ENCODE peak calls at places on chromosomes 5 and 9, in ten cellular contexts. C is uterus, E is IMR-90, G is esophagus squamous epithelium, J is stomach, T is right lobe of liver, F is heart left ventricle, L is testis, U is ovary, B is adrenal gland. S is an unnamed sample. For H3K27me3, the result is how much of the 10 kb centered on the place peaks cover.

GRCh38 chr5:149134778-149135169 is 6.5 kb upstream of the ABLIM3 start:
- DNase-seq in C (no peak), E (no peak), G (no peak), J (no peak), T (no peak), F (no peak), L (no peak), U (no peak), B (no peak), S (no peak)

GRCh38 chr9:249025-249424 is 34.4 kb downstream of the DOCK8 start:
- DNase-seq in C (no peak), E (no peak), G (no peak), J (no peak), T (no peak), F (no peak), L (no peak), U (no peak), B (no peak), S (no peak)

GRCh38 chr5:173830421-173830820 is 57.7 kb upstream of the CPEB4 start:
- DNase-seq in C (no peak), E (no peak), G (no peak), J (no peak), T (no peak), F (no peak), L (no peak), U (no peak), B (no peak), S (no peak)

GRCh38 chr5:171421331-171422262 is 2.1 kb downstream of the FGF18 start:
- DNase-seq in C (no peak), E (no peak), G (no peak), J (peak), T (no peak), F (no peak), L (no peak), U (no peak), B (no peak), S (no peak)

GRCh38 chr9:123933401-123933800 is 3.5 kb upstream of the DENND1A start:
- DNase-seq in C (no peak), E (peak), G (no peak), J (no peak), T (no peak), F (no peak), L (no peak), U (no peak), B (no peak), S (no peak)

GRCh38 chr5:854966-855743 is 4.4 kb upstream of the ZDHHC11 start:
- DNase-seq in C (no peak), E (no peak), G (no peak), J (no peak), T (peak), F (peak), L (no peak), U (no peak), B (no peak), S (peak)

GRCh38 chr5:35354751-35355150 is 124.5 kb upstream of the PRLR start:
- DNase-seq in C (peak), E (no peak), G (no peak), J (no peak), T (no peak), F (no peak), L (peak), U (no peak), B (no peak), S (no peak)

GRCh38 chr5:59773286-59773685 is 120.2 kb downstream of the PDE4D start:
- DNase-seq in C (no peak), E (no peak), G (no peak), J (no peak), T (no peak), F (no peak), L (no peak), U (no peak), B (no peak), S (no peak)

GRCh38 chr5:128035689-128036088 is 47.9 kb upstream of the SLC12A2 start:
- DNase-seq in C (no peak), E (no peak), G (no peak), J (no peak), T (no peak), F (no peak), L (no peak), U (no peak), B (no peak), S (no peak)

GRCh38 chr9:120583958-120584369 is 4.0 kb upstream of the CDK5RAP2 start:
- DNase-seq in C (no peak), E (peak), G (no peak), J (peak), T (no peak), F (peak), L (peak), U (no peak), B (peak), S (no peak)

GRCh38 chr5:1130218-1130946 is 18.5 kb upstream of the SLC12A7 start:
- DNase-seq in C (no peak), E (no peak), G (no peak), J (peak), T (no peak), F (no peak), L (no peak), U (no peak), B (no peak), S (no peak)

GRCh38 chr9:17578911-17579793 is at the start of gene SH3GL2:
- DNase-seq in C (peak), E (peak), G (no peak), J (peak), T (peak), F (peak), L (peak), U (peak), B (no peak), S (no peak)

GRCh38 chr5:157971466-157972324 is 112.8 kb upstream of the CLINT1 start:
- DNase-seq in C (peak), E (no peak), G (no peak), J (no peak), T (no peak), F (peak), L (peak), U (no peak), B (no peak), S (peak)

GRCh38 chr9:92745236-92745790 is 19.3 kb downstream of the BICD2 start:
- DNase-seq in C (no peak), E (no peak), G (no peak), J (no peak), T (no peak), F (no peak), L (no peak), U (no peak), B (peak), S (no peak)

GRCh38 chr5:126122942-126123341 is 300.3 kb upstream of the GRAMD2B start:
- DNase-seq in C (no peak), E (no peak), G (no peak), J (no peak), T (no peak), F (no peak), L (no peak), U (no peak), B (no peak), S (no peak)

GRCh38 chr9:129910628-129911567 is 75.6 kb downstream of the USP20 start:
- DNase-seq in C (no peak), E (peak), G (no peak), J (no peak), T (no peak), F (no peak), L (peak), U (no peak), B (no peak), S (no peak)

GRCh38 chr9:109507421-109507838 is 9.3 kb upstream of the PTPN3 start:
- DNase-seq in C (peak), E (peak), G (no peak), J (no peak), T (peak), F (no peak), L (no peak), U (no peak), B (peak), S (no peak)

GRCh38 chr5:14767942-14768837 is 103.4 kb downstream of the ANKH start:
- DNase-seq in C (no peak), E (no peak), G (no peak), J (no peak), T (no peak), F (no peak), L (no peak), U (no peak), B (no peak), S (no peak)

GRCh38 chr5:848671-849111 is 2.1 kb downstream of the ZDHHC11 start:
- DNase-seq in C (peak), E (no peak), G (no peak), J (no peak), T (peak), F (no peak), L (no peak), U (peak), B (peak), S (peak)

GRCh38 chr5:122351416-122352157 is 39.5 kb downstream of the SNCAIP start:
- DNase-seq in C (no peak), E (peak), G (no peak), J (no peak), T (no peak), F (no peak), L (no peak), U (no peak), B (no peak), S (no peak)

GRCh38 chr5:112245616-112246015 is 173.5 kb downstream of the EPB41L4A start:
- DNase-seq in C (no peak), E (no peak), G (no peak), J (no peak), T (no peak), F (no peak), L (no peak), U (no peak), B (no peak), S (no peak)

GRCh38 chr5:177509991-177510566 is 453 bp upstream of the DOK3 start:
- DNase-seq in C (no peak), E (no peak), G (no peak), J (no peak), T (no peak), F (no peak), L (no peak), U (no peak), B (no peak), S (no peak)

GRCh38 chr9:127033784-127034183 is 88.7 kb downstream of the ANGPTL2 start:
- DNase-seq in C (no peak), E (peak), G (no peak), J (no peak), T (no peak), F (no peak), L (no peak), U (no peak), B (no peak), S (no peak)

GRCh38 chr5:173178369-173178910 is 34.1 kb downstream of the BNIP1 start:
- DNase-seq in C (no peak), E (no peak), G (no peak), J (no peak), T (no peak), F (no peak), L (no peak), U (no peak), B (no peak), S (no peak)

GRCh38 chr5:60540855-60541805 is 158.8 kb downstream of the DEPDC1B start:
- DNase-seq in C (no peak), E (peak), G (no peak), J (no peak), T (no peak), F (no peak), L (no peak), U (no peak), B (no peak), S (no peak)

GRCh38 chr5:55333017-55333416 is 25.2 kb downstream of the MTREX start:
- DNase-seq in C (no peak), E (no peak), G (no peak), J (no peak), T (no peak), F (no peak), L (no peak), U (no peak), B (no peak), S (no peak)

GRCh38 chr5:178356459-178356872 is 123.9 kb upstream of the PHYKPL start:
- DNase-seq in C (no peak), E (no peak), G (no peak), J (peak), T (no peak), F (peak), L (peak), U (no peak), B (no peak), S (no peak)

GRCh38 chr5:90940227-90940995 is 381.8 kb downstream of the ADGRV1 start:
- DNase-seq in C (no peak), E (peak), G (no peak), J (no peak), T (peak), F (no peak), L (peak), U (peak), B (peak), S (no peak)

GRCh38 chr5:16461782-16462181 is 3.8 kb downstream of the ZNF622 start:
- DNase-seq in C (no peak), E (peak), G (no peak), J (no peak), T (no peak), F (no peak), L (no peak), U (no peak), B (no peak), S (no peak)

GRCh38 chr9:69421908-69422801 is 97.1 kb downstream of the ENTREP1 start:
- DNase-seq in C (peak), E (peak), G (no peak), J (peak), T (peak), F (peak), L (peak), U (peak), B (peak), S (peak)

GRCh38 chr5:51172853-51173635 is 210.2 kb upstream of the ISL1 start:
- DNase-seq in C (no peak), E (no peak), G (no peak), J (no peak), T (no peak), F (no peak), L (no peak), U (no peak), B (no peak), S (no peak)

GRCh38 chr5:16809816-16810502 is 126.1 kb downstream of the MYO10 start:
- DNase-seq in C (peak), E (peak), G (no peak), J (peak), T (no peak), F (peak), L (peak), U (peak), B (peak), S (no peak)

GRCh38 chr5:179839328-179840256 is 18.9 kb downstream of the SQSTM1 start:
- DNase-seq in C (no peak), E (peak), G (no peak), J (peak), T (peak), F (peak), L (peak), U (no peak), B (peak), S (peak)

GRCh38 chr5:139636207-139636792 is 11.8 kb upstream of the CXXC5 start:
- DNase-seq in C (no peak), E (no peak), G (no peak), J (peak), T (no peak), F (no peak), L (peak), U (no peak), B (no peak), S (no peak)

GRCh38 chr5:88675758-88676636 is 207.0 kb downstream of the MEF2C start:
- DNase-seq in C (no peak), E (peak), G (no peak), J (no peak), T (no peak), F (no peak), L (no peak), U (peak), B (peak), S (no peak)

GRCh38 chr5:88678780-88679491 is 204.0 kb downstream of the MEF2C start:
- DNase-seq in C (no peak), E (no peak), G (no peak), J (no peak), T (no peak), F (no peak), L (no peak), U (no peak), B (no peak), S (no peak)

GRCh38 chr5:88676637-88677481 is 206.1 kb downstream of the MEF2C start:
- DNase-seq in C (no peak), E (no peak), G (no peak), J (no peak), T (no peak), F (no peak), L (no peak), U (no peak), B (no peak), S (no peak)

GRCh38 chr5:88677943-88678779 is 204.8 kb downstream of the MEF2C start:
- DNase-seq in C (no peak), E (no peak), G (no peak), J (no peak), T (no peak), F (no peak), L (no peak), U (no peak), B (peak), S (no peak)

GRCh38 chr5:88677502-88677901 is 205.5 kb downstream of the MEF2C start:
- DNase-seq in C (no peak), E (no peak), G (no peak), J (no peak), T (no peak), F (no peak), L (no peak), U (no peak), B (no peak), S (no peak)
- H3K27me3 ChIP-seq in C (half or more), E (half or more), G (under half), J (half or more), T (under half), F (half or more), L (under half), U (under half), B (under half), S (half or more)

GRCh38 chr5:151251001-151251551 is 1.9 kb upstream of the GM2A start:
- DNase-seq in C (no peak), E (no peak), G (no peak), J (no peak), T (peak), F (no peak), L (peak), U (no peak), B (no peak), S (no peak)

GRCh38 chr5:151250346-151251000 is 2.5 kb upstream of the GM2A start:
- DNase-seq in C (no peak), E (no peak), G (no peak), J (no peak), T (no peak), F (no peak), L (peak), U (no peak), B (no peak), S (no peak)

GRCh38 chr5:151253604-151253948 is 591 bp downstream of the GM2A start:
- DNase-seq in C (no peak), E (no peak), G (no peak), J (no peak), T (no peak), F (no peak), L (no peak), U (peak), B (no peak), S (no peak)

GRCh38 chr5:151252762-151253603 is at the start of gene GM2A:
- DNase-seq in C (peak), E (peak), G (peak), J (peak), T (peak), F (peak), L (peak), U (peak), B (peak), S (peak)

DNA sequence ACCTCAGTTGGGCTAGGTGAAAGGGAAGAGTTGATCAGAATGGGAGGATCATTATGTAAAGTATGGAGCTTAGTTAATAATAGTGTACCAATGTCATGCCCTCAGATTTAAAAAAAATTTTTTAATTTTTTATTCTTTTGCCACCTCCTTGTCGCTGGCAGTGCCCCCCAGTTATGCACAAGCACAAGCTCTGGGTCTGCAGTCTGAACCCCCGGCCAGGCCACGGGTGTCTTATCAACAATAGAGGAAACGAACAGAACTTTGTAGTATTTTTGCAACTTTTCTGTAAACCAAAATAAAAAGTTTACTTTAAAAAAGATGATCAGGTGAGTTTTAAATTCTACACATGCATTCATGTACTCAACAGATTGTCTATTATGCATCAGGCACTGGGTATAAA is 1.4 kb upstream of the GM2A start:
- DNase-seq in C (no peak), E (no peak), G (no peak), J (no peak), T (no peak), F (no peak), L (no peak), U (no peak), B (no peak), S (no peak)
- H3K27ac ChIP-seq in C (peak), E (no peak), G (peak), J (no peak), T (peak), F (peak), L (peak), U (no peak), B (no peak), S (peak)

GRCh38 chr9:131323629-131324028 is 34.1 kb downstream of the PLPP7 start:
- DNase-seq in C (no peak), E (no peak), G (no peak), J (no peak), T (no peak), F (peak), L (no peak), U (no peak), B (no peak), S (peak)
- TF ChIP-seq POLR2A in C (no peak), E (no peak), G (no peak), J (no peak), T (no peak), F (no peak), L (no peak), U (no peak), B (no peak), S (no peak)

GRCh38 chr9:113903514-113904077 is 27.5 kb downstream of the ZNF618 start:
- DNase-seq in C (no peak), E (no peak), G (no peak), J (no peak), T (no peak), F (no peak), L (no peak), U (no peak), B (no peak), S (no peak)

GRCh38 chr9:113909421-113909820 is 33.3 kb downstream of the ZNF618 start:
- DNase-seq in C (no peak), E (no peak), G (no peak), J (no peak), T (no peak), F (no peak), L (no peak), U (no peak), B (no peak), S (no peak)

GRCh38 chr9:113906411-113907110 is 30.5 kb downstream of the ZNF618 start:
- DNase-seq in C (no peak), E (peak), G (no peak), J (no peak), T (no peak), F (no peak), L (no peak), U (no peak), B (no peak), S (no peak)

GRCh38 chr9:113910036-113910639 is 34.0 kb downstream of the ZNF618 start:
- DNase-seq in C (no peak), E (no peak), G (no peak), J (peak), T (peak), F (no peak), L (no peak), U (no peak), B (no peak), S (no peak)

GRCh38 chr9:113907282-113907681 is 31.2 kb downstream of the ZNF618 start:
- DNase-seq in C (no peak), E (no peak), G (no peak), J (peak), T (peak), F (no peak), L (no peak), U (no peak), B (no peak), S (no peak)
- H3K27me3 ChIP-seq in C (under half), E (under half), G (under half), J (under half), T (under half), F (under half), L (under half), U (under half), B (under half), S (under half)